ENCODE peak calls at places on chromosome 1, in five cellular contexts. M is psoas muscle, W is HFF-Myc, B is PC-9, K is tibial nerve. I is an unnamed sample.

GRCh38 chr1:64112281-64112680 is 91.1 kb upstream of the UBE2U start:
- DNase-seq in M (no peak), W (no peak), B (peak; percentile 72), K (no peak), I (no peak)

GRCh38 chr1:110674337-110675059 is at the start of gene KCNA3:
- DNase-seq in M (peak; percentile 21), W (no peak), B (no peak), K (no peak), I (no peak)

GRCh38 chr1:203096566-203096965 is 10.8 kb upstream of the MYOG start:
- DNase-seq in M (no peak), W (no peak), B (no peak), K (no peak), I (no peak)

GRCh38 chr1:235075955-235076308 is 52.7 kb downstream of the TOMM20 start:
- DNase-seq in M (no peak), W (no peak), B (no peak), K (no peak), I (no peak)

GRCh38 chr1:37471345-37472231 is 2.8 kb upstream of the ZC3H12A start:
- DNase-seq in M (peak; percentile 84), W (no peak), B (peak; percentile 77), K (peak; percentile 51), I (peak; percentile 78)

GRCh38 chr1:67945733-67946374 is 104.6 kb downstream of the DIRAS3 start:
- DNase-seq in M (no peak), W (no peak), B (no peak), K (no peak), I (no peak)

GRCh38 chr1:26598890-26599289 is 69.3 kb downstream of the RPS6KA1 start:
- DNase-seq in M (no peak), W (no peak), B (no peak), K (no peak), I (no peak)

GRCh38 chr1:90211101-90211500 is 216.2 kb downstream of the ZNF326 start:
- DNase-seq in M (no peak), W (no peak), B (no peak), K (no peak), I (no peak)

GRCh38 chr1:219724440-219724839 is 111.5 kb upstream of the ZC3H11B start:
- DNase-seq in M (no peak), W (no peak), B (no peak), K (no peak), I (no peak)

GRCh38 chr1:29655945-29656866 is 419.9 kb downstream of the PTPRU start:
- DNase-seq in M (no peak), W (no peak), B (no peak), K (no peak), I (no peak)

GRCh38 chr1:201254625-201255469 is 28.5 kb upstream of the PKP1 start:
- DNase-seq in M (peak; percentile 68), W (no peak), B (no peak), K (peak; percentile 45), I (no peak)

GRCh38 chr1:3712573-3713535 is 39.4 kb upstream of the CCDC27 start:
- DNase-seq in M (no peak), W (no peak), B (no peak), K (no peak), I (no peak)

GRCh38 chr1:208809876-208810275 is 565.7 kb upstream of the PLXNA2 start:
- DNase-seq in M (no peak), W (no peak), B (no peak), K (no peak), I (no peak)

GRCh38 chr1:18384059-18384458 is 96.7 kb upstream of the KLHDC7A start:
- DNase-seq in M (no peak), W (no peak), B (no peak), K (no peak), I (no peak)

GRCh38 chr1:47681735-47682134 is 243.9 kb downstream of the FOXD2 start:
- DNase-seq in M (no peak), W (no peak), B (no peak), K (no peak), I (no peak)

GRCh38 chr1:111465754-111466153 is 8.0 kb upstream of the C1orf162 start:
- DNase-seq in M (no peak), W (no peak), B (no peak), K (no peak), I (no peak)

GRCh38 chr1:205317311-205317917 is 4.1 kb downstream of the NUAK2 start:
- DNase-seq in M (peak; percentile 82), W (no peak), B (peak; percentile 76), K (no peak), I (no peak)

GRCh38 chr1:53593758-53594380 is 134.7 kb downstream of the DMRTB1 start:
- DNase-seq in M (no peak), W (no peak), B (no peak), K (no peak), I (no peak)

GRCh38 chr1:153122831-153123421 is 9.6 kb upstream of the SPRR2F start:
- DNase-seq in M (peak; percentile 4), W (no peak), B (peak; percentile 98), K (no peak), I (no peak)

GRCh38 chr1:73914994-73915393 is 283.0 kb downstream of the LRRIQ3 start:
- DNase-seq in M (no peak), W (no peak), B (no peak), K (no peak), I (no peak)

GRCh38 chr1:53331446-53332187 is 3.7 kb upstream of the LRP8 start:
- DNase-seq in M (no peak), W (no peak), B (no peak), K (no peak), I (no peak)

GRCh38 chr1:87684194-87684593 is 355.5 kb downstream of the LMO4 start:
- DNase-seq in M (no peak), W (no peak), B (no peak), K (no peak), I (no peak)

GRCh38 chr1:25687221-25688017 is 70.8 kb downstream of the MAN1C1 start:
- DNase-seq in M (no peak), W (no peak), B (no peak), K (no peak), I (no peak)

GRCh38 chr1:206965781-206966180 is 4.5 kb downstream of the FCAMR start:
- DNase-seq in M (no peak), W (no peak), B (no peak), K (no peak), I (no peak)

GRCh38 chr1:184163674-184164470 is 112.3 kb downstream of the TSEN15 start:
- DNase-seq in M (peak; percentile 29), W (no peak), B (no peak), K (no peak), I (peak; percentile 28)

GRCh38 chr1:190633488-190633887 is 155.8 kb upstream of the BRINP3 start:
- DNase-seq in M (no peak), W (no peak), B (no peak), K (no peak), I (no peak)
- TF ChIP-seq CTCF in M (no peak), W (no peak), B (no peak), K (no peak), I (no peak)

GRCh38 chr1:2330511-2331199 is 60.7 kb downstream of the MORN1 start:
- DNase-seq in M (peak; percentile 82), W (peak; percentile 56), B (no peak), K (peak; percentile 77), I (peak; percentile 51)
- H3K4me3 ChIP-seq in M (no peak overlapping the region), W (no peak overlapping the region), B (no peak overlapping the region), K (peak overlapping the region; percentile 1), I (no peak overlapping the region)

DNA sequence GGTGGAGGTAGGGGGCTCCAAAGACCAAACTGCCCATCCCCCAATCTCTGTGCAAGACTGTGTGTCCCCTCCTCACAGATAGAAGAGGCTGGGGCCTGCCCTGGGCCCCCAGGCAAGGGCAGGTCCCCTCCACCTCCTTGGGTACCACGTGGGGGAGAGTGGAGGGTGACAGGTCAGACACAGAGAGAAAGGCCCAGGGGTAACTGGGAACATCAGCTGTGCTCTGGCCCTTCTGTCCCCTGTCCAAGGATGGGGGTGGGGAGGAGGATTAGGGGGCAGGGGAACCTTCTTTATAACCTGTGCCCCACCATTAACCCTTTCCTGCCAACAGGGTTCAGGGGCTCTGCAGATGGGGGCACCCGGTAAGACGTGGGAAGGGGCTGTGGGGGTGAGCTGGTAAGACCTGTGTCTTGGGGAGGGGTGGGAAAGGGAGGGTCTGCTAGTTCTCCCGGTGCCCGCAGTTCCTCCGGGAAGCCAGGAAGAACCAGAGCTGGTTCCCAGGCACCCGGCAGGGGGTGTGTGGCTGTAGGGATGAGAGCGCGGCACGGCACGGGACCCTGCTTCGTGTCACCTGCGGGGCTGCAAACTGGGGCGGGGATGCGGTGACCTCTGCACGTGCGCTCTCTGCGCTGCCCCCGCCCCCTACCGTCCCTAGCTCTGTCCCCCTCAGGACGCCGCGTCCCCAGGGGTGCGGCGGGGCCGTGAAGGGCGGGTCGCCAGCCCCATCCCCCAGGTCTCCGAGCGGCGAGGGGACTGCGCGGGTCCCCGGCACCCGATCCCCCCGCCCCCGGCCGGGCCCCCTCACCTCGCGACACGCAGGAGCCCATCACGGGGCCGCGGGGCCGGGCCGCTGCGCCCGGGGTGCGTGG is 601 bp downstream of the FAM131C start:
- DNase-seq in M (no peak), W (no peak), B (no peak), K (no peak), I (no peak)
- TF ChIP-seq CTCF in M (no peak), W (peak; percentile 3), B (no peak), K (no peak), I (peak; percentile 53)

GRCh38 chr1:109089242-109090015 is 1.1 kb upstream of the TMEM167B start:
- DNase-seq in M (peak; percentile 51), W (no peak), B (peak; percentile 82), K (no peak), I (no peak)
- H3K4me3 ChIP-seq in M (peak overlapping the region; percentile 92), W (peak overlapping the region; percentile 63), B (peak overlapping the region; percentile 74), K (peak overlapping the region; percentile 82), I (no peak overlapping the region)

GRCh38 chr1:28439320-28439719 is 66.5 kb upstream of the RCC1 start:
- DNase-seq in M (no peak), W (no peak), B (no peak), K (no peak), I (no peak)

GRCh38 chr1:28437924-28438699 is 67.7 kb upstream of the RCC1 start:
- DNase-seq in M (peak; percentile 81), W (peak; percentile 79), B (peak; percentile 93), K (peak; percentile 40), I (peak; percentile 93)

GRCh38 chr1:28441674-28442073 is 64.2 kb upstream of the RCC1 start:
- DNase-seq in M (no peak), W (no peak), B (no peak), K (no peak), I (no peak)

GRCh38 chr1:28437260-28437923 is 67.9 kb downstream of the PHACTR4 start:
- DNase-seq in M (peak; percentile 39), W (peak; percentile 46), B (peak; percentile 62), K (no peak), I (peak; percentile 36)

DNA sequence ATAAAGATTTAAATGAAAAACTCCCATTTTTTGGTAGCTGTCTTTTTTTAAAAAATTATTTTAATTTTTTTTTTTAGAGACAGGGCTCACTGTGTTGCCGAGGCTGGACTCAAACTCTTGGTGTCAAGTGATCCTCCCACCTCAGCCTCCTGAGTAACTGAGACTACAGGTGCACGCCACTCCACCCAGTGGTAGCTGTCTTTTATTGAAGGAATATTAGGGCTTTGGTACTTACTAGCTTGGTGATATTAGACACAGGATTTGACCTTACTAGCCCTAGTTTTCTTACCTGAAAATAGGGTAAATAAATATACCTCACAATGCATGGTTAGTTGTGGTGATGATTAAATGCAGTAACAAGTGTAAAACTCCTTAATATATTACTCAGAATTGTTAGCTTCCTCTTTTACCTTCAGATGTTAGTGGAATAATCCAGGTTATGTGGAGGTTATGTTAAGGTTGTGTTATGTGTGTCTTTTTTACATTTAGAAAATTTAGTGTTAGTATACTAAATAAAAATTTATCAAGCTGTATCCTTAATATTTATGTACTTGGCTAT is 66.8 kb downstream of the PHACTR4 start:
- DNase-seq in M (no peak), W (no peak), B (no peak), K (no peak), I (no peak)
- TF ChIP-seq CTCF in M (no peak), W (no peak), B (no peak), K (no peak), I (no peak)

GRCh38 chr1:167668108-167668507 is 38.1 kb downstream of the RCSD1 start:
- DNase-seq in M (no peak), W (no peak), B (no peak), K (no peak), I (no peak)
- H3K4me3 ChIP-seq in M (no peak overlapping the region), W (no peak overlapping the region), B (no peak overlapping the region), K (no peak overlapping the region), I (no peak overlapping the region)

I was measured in AG04449.